ENCODE peak calls at places on chromosomes 1 and 21, in eight cellular contexts. One of them, this sample, is unnamed.

GRCh38 chr1:237386362-237387143 is 344.6 kb downstream of the RYR2 start:
- DNase-seq in transverse colon: no peak
- DNase-seq in heart left ventricle: no peak
- DNase-seq in adrenal gland: no peak
- DNase-seq in lung: no peak
- DNase-seq in RWPE1: peak; percentile 15
- DNase-seq in CD8-positive, alpha-beta T cell: no peak
- DNase-seq in Peyer's patch: no peak
- DNase-seq in this sample: no peak

GRCh38 chr1:201719812-201720521 is 109.0 kb upstream of the IPO9 start:
- DNase-seq in transverse colon: peak; percentile 56
- DNase-seq in heart left ventricle: peak; percentile 88
- DNase-seq in adrenal gland: peak; percentile 50
- DNase-seq in lung: no peak
- DNase-seq in RWPE1: no peak
- DNase-seq in CD8-positive, alpha-beta T cell: no peak
- DNase-seq in Peyer's patch: peak; percentile 71
- DNase-seq in this sample: peak; percentile 43

GRCh38 chr21:44300262-44300959 is 558 bp downstream of the PFKL start:
- DNase-seq in transverse colon: peak; percentile 87
- DNase-seq in heart left ventricle: peak; percentile 84
- DNase-seq in adrenal gland: peak; percentile 77
- DNase-seq in lung: peak; percentile 74
- DNase-seq in RWPE1: peak; percentile 67
- DNase-seq in CD8-positive, alpha-beta T cell: peak; percentile 46
- DNase-seq in Peyer's patch: peak; percentile 90
- DNase-seq in this sample: peak; percentile 40

GRCh38 chr1:33382651-33383415 is 48.1 kb downstream of the PHC2 start:
- DNase-seq in transverse colon: no peak
- DNase-seq in heart left ventricle: peak; percentile 56
- DNase-seq in adrenal gland: no peak
- DNase-seq in lung: no peak
- DNase-seq in RWPE1: no peak
- DNase-seq in CD8-positive, alpha-beta T cell: no peak
- DNase-seq in Peyer's patch: no peak
- DNase-seq in this sample: no peak

GRCh38 chr1:30684881-30685795 is 38.2 kb downstream of the MATN1 start:
- DNase-seq in transverse colon: peak; percentile 78
- DNase-seq in heart left ventricle: peak; percentile 59
- DNase-seq in adrenal gland: peak; percentile 23
- DNase-seq in lung: peak; percentile 91
- DNase-seq in RWPE1: peak; percentile 48
- DNase-seq in CD8-positive, alpha-beta T cell: peak; percentile 29
- DNase-seq in Peyer's patch: peak; percentile 91
- DNase-seq in this sample: no peak

GRCh38 chr1:223763881-223764280 is 51.5 kb downstream of the CAPN2 start:
- DNase-seq in transverse colon: no peak
- DNase-seq in heart left ventricle: no peak
- DNase-seq in adrenal gland: no peak
- DNase-seq in lung: no peak
- DNase-seq in RWPE1: no peak
- DNase-seq in CD8-positive, alpha-beta T cell: no peak
- DNase-seq in Peyer's patch: peak; percentile 22
- DNase-seq in this sample: no peak

GRCh38 chr1:219352961-219353651 is 179.4 kb downstream of the LYPLAL1 start:
- DNase-seq in transverse colon: no peak
- DNase-seq in heart left ventricle: no peak
- DNase-seq in adrenal gland: no peak
- DNase-seq in lung: no peak
- DNase-seq in RWPE1: no peak
- DNase-seq in CD8-positive, alpha-beta T cell: no peak
- DNase-seq in Peyer's patch: no peak
- DNase-seq in this sample: no peak

GRCh38 chr1:4977701-4978100 is 323.3 kb downstream of the AJAP1 start:
- DNase-seq in transverse colon: no peak
- DNase-seq in heart left ventricle: no peak
- DNase-seq in adrenal gland: peak; percentile 57
- DNase-seq in lung: no peak
- DNase-seq in RWPE1: no peak
- DNase-seq in CD8-positive, alpha-beta T cell: no peak
- DNase-seq in Peyer's patch: no peak
- DNase-seq in this sample: no peak

GRCh38 chr1:100075773-100076172 is 57.0 kb downstream of the SASS6 start:
- DNase-seq in transverse colon: no peak
- DNase-seq in heart left ventricle: no peak
- DNase-seq in adrenal gland: no peak
- DNase-seq in lung: no peak
- DNase-seq in RWPE1: no peak
- DNase-seq in CD8-positive, alpha-beta T cell: no peak
- DNase-seq in Peyer's patch: no peak
- DNase-seq in this sample: no peak

GRCh38 chr1:33880298-33880697 is 16.4 kb downstream of the HMGB4 start:
- DNase-seq in transverse colon: no peak
- DNase-seq in heart left ventricle: no peak
- DNase-seq in adrenal gland: no peak
- DNase-seq in lung: no peak
- DNase-seq in RWPE1: no peak
- DNase-seq in CD8-positive, alpha-beta T cell: no peak
- DNase-seq in Peyer's patch: no peak
- DNase-seq in this sample: no peak

GRCh38 chr1:26790551-26790953 is 2.8 kb downstream of the PIGV start:
- DNase-seq in transverse colon: no peak
- DNase-seq in heart left ventricle: no peak
- DNase-seq in adrenal gland: no peak
- DNase-seq in lung: no peak
- DNase-seq in RWPE1: no peak
- DNase-seq in CD8-positive, alpha-beta T cell: no peak
- DNase-seq in Peyer's patch: no peak
- DNase-seq in this sample: no peak

GRCh38 chr21:35044770-35045538 is 4.1 kb downstream of the RUNX1 start:
- DNase-seq in transverse colon: no peak
- DNase-seq in heart left ventricle: no peak
- DNase-seq in adrenal gland: no peak
- DNase-seq in lung: no peak
- DNase-seq in RWPE1: no peak
- DNase-seq in CD8-positive, alpha-beta T cell: no peak
- DNase-seq in Peyer's patch: no peak
- DNase-seq in this sample: no peak
- H3K27ac ChIP-seq in transverse colon: no peak overlapping the region
- H3K27ac ChIP-seq in heart left ventricle: peak overlapping the region; percentile 92
- H3K27ac ChIP-seq in adrenal gland: no peak overlapping the region
- H3K27ac ChIP-seq in lung: no peak overlapping the region
- H3K27ac ChIP-seq in RWPE1: no peak overlapping the region
- H3K27ac ChIP-seq in CD8-positive, alpha-beta T cell: peak overlapping the region; percentile 76
- H3K27ac ChIP-seq in Peyer's patch: no peak overlapping the region
- H3K27ac ChIP-seq in this sample: no peak overlapping the region

GRCh38 chr1:111198836-111199235 is 1.6 kb downstream of the DENND2D start:
- DNase-seq in transverse colon: no peak
- DNase-seq in heart left ventricle: no peak
- DNase-seq in adrenal gland: no peak
- DNase-seq in lung: no peak
- DNase-seq in RWPE1: no peak
- DNase-seq in CD8-positive, alpha-beta T cell: no peak
- DNase-seq in Peyer's patch: no peak
- DNase-seq in this sample: no peak
- H3K27ac ChIP-seq in transverse colon: peak overlapping the region; percentile 86
- H3K27ac ChIP-seq in heart left ventricle: peak overlapping the region; percentile 95
- H3K27ac ChIP-seq in adrenal gland: no peak overlapping the region
- H3K27ac ChIP-seq in lung: peak overlapping the region; percentile 49
- H3K27ac ChIP-seq in RWPE1: no peak overlapping the region
- H3K27ac ChIP-seq in CD8-positive, alpha-beta T cell: peak overlapping the region; percentile 55
- H3K27ac ChIP-seq in Peyer's patch: peak overlapping the region; percentile 97
- H3K27ac ChIP-seq in this sample: no peak overlapping the region

GRCh38 chr1:117058810-117059209 is 1.3 kb upstream of the TTF2 start:
- DNase-seq in transverse colon: no peak
- DNase-seq in heart left ventricle: no peak
- DNase-seq in adrenal gland: no peak
- DNase-seq in lung: no peak
- DNase-seq in RWPE1: no peak
- DNase-seq in CD8-positive, alpha-beta T cell: no peak
- DNase-seq in Peyer's patch: no peak
- DNase-seq in this sample: no peak
- H3K27ac ChIP-seq in transverse colon: peak overlapping the region; percentile 90
- H3K27ac ChIP-seq in heart left ventricle: peak overlapping the region; percentile 70
- H3K27ac ChIP-seq in adrenal gland: no peak overlapping the region
- H3K27ac ChIP-seq in lung: no peak overlapping the region
- H3K27ac ChIP-seq in RWPE1: peak overlapping the region; percentile 94
- H3K27ac ChIP-seq in CD8-positive, alpha-beta T cell: peak overlapping the region; percentile 92
- H3K27ac ChIP-seq in Peyer's patch: peak overlapping the region; percentile 86
- H3K27ac ChIP-seq in this sample: no peak overlapping the region

DNA sequence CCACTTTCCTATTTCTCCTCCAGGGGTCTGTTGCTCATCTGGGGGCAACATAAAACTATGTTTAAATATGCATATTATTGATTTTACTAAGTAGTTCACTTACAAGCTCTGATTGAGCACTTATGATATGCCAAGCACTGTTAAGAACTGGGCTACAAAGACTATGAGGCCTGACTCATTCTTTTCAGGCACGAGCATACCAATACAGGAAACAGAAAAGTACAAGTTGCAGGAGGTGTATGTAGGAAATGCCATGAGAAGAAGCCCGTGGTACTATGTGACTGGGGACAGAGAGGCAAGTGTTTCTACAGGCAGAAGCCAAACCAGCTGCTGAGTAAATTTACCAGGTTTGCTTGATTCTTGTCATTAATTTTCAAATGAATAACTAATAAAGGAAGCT is 120.4 kb upstream of the PTGFR start:
- DNase-seq in transverse colon: no peak
- DNase-seq in heart left ventricle: no peak
- DNase-seq in adrenal gland: no peak
- DNase-seq in lung: no peak
- DNase-seq in RWPE1: peak; percentile 5
- DNase-seq in CD8-positive, alpha-beta T cell: no peak
- DNase-seq in Peyer's patch: no peak
- DNase-seq in this sample: no peak
- H3K27ac ChIP-seq in transverse colon: no peak overlapping the region
- H3K27ac ChIP-seq in heart left ventricle: no peak overlapping the region
- H3K27ac ChIP-seq in adrenal gland: no peak overlapping the region
- H3K27ac ChIP-seq in lung: no peak overlapping the region
- H3K27ac ChIP-seq in RWPE1: no peak overlapping the region
- H3K27ac ChIP-seq in CD8-positive, alpha-beta T cell: no peak overlapping the region
- H3K27ac ChIP-seq in Peyer's patch: no peak overlapping the region
- H3K27ac ChIP-seq in this sample: no peak overlapping the region

GRCh38 chr1:155171836-155172731 is 1.0 kb downstream of the KRTCAP2 start:
- DNase-seq in transverse colon: no peak
- DNase-seq in heart left ventricle: no peak
- DNase-seq in adrenal gland: no peak
- DNase-seq in lung: no peak
- DNase-seq in RWPE1: no peak
- DNase-seq in CD8-positive, alpha-beta T cell: no peak
- DNase-seq in Peyer's patch: peak; percentile 28
- DNase-seq in this sample: no peak
- H3K27ac ChIP-seq in transverse colon: peak overlapping the region; percentile 92
- H3K27ac ChIP-seq in heart left ventricle: peak overlapping the region; percentile 93
- H3K27ac ChIP-seq in adrenal gland: peak overlapping the region; percentile 81
- H3K27ac ChIP-seq in lung: peak overlapping the region; percentile 90
- H3K27ac ChIP-seq in RWPE1: peak overlapping the region; percentile 87
- H3K27ac ChIP-seq in CD8-positive, alpha-beta T cell: peak overlapping the region; percentile 73
- H3K27ac ChIP-seq in Peyer's patch: peak overlapping the region; percentile 91
- H3K27ac ChIP-seq in this sample: peak overlapping the region; percentile 96

GRCh38 chr1:210440081-210440480 is 111.4 kb downstream of the HHAT start:
- DNase-seq in transverse colon: no peak
- DNase-seq in heart left ventricle: no peak
- DNase-seq in adrenal gland: no peak
- DNase-seq in lung: no peak
- DNase-seq in RWPE1: no peak
- DNase-seq in CD8-positive, alpha-beta T cell: no peak
- DNase-seq in Peyer's patch: no peak
- DNase-seq in this sample: no peak
- H3K27ac ChIP-seq in transverse colon: no peak overlapping the region
- H3K27ac ChIP-seq in heart left ventricle: no peak overlapping the region
- H3K27ac ChIP-seq in adrenal gland: no peak overlapping the region
- H3K27ac ChIP-seq in lung: no peak overlapping the region
- H3K27ac ChIP-seq in RWPE1: no peak overlapping the region
- H3K27ac ChIP-seq in CD8-positive, alpha-beta T cell: no peak overlapping the region
- H3K27ac ChIP-seq in Peyer's patch: no peak overlapping the region
- H3K27ac ChIP-seq in this sample: no peak overlapping the region

GRCh38 chr21:32994305-32994704 is 31.4 kb upstream of the OLIG2 start:
- DNase-seq in transverse colon: no peak
- DNase-seq in heart left ventricle: no peak
- DNase-seq in adrenal gland: no peak
- DNase-seq in lung: no peak
- DNase-seq in RWPE1: peak; percentile 11
- DNase-seq in CD8-positive, alpha-beta T cell: no peak
- DNase-seq in Peyer's patch: no peak
- DNase-seq in this sample: no peak
- H3K27ac ChIP-seq in transverse colon: no peak overlapping the region
- H3K27ac ChIP-seq in heart left ventricle: no peak overlapping the region
- H3K27ac ChIP-seq in adrenal gland: no peak overlapping the region
- H3K27ac ChIP-seq in lung: no peak overlapping the region
- H3K27ac ChIP-seq in RWPE1: no peak overlapping the region
- H3K27ac ChIP-seq in CD8-positive, alpha-beta T cell: no peak overlapping the region
- H3K27ac ChIP-seq in Peyer's patch: no peak overlapping the region
- H3K27ac ChIP-seq in this sample: no peak overlapping the region

GRCh38 chr1:18938707-18939070 is 17.8 kb downstream of the IFFO2 start:
- DNase-seq in transverse colon: no peak
- DNase-seq in heart left ventricle: no peak
- DNase-seq in adrenal gland: no peak
- DNase-seq in lung: no peak
- DNase-seq in RWPE1: no peak
- DNase-seq in CD8-positive, alpha-beta T cell: no peak
- DNase-seq in Peyer's patch: no peak
- DNase-seq in this sample: peak; percentile 51

GRCh38 chr1:18940303-18941020 is 16.0 kb downstream of the IFFO2 start:
- DNase-seq in transverse colon: no peak
- DNase-seq in heart left ventricle: no peak
- DNase-seq in adrenal gland: no peak
- DNase-seq in lung: no peak
- DNase-seq in RWPE1: no peak
- DNase-seq in CD8-positive, alpha-beta T cell: no peak
- DNase-seq in Peyer's patch: no peak
- DNase-seq in this sample: no peak

GRCh38 chr1:18938008-18938706 is 18.3 kb downstream of the IFFO2 start:
- DNase-seq in transverse colon: no peak
- DNase-seq in heart left ventricle: no peak
- DNase-seq in adrenal gland: peak; percentile 79
- DNase-seq in lung: no peak
- DNase-seq in RWPE1: no peak
- DNase-seq in CD8-positive, alpha-beta T cell: no peak
- DNase-seq in Peyer's patch: no peak
- DNase-seq in this sample: no peak

GRCh38 chr1:18941221-18942141 is 15.0 kb downstream of the IFFO2 start:
- DNase-seq in transverse colon: no peak
- DNase-seq in heart left ventricle: no peak
- DNase-seq in adrenal gland: peak; percentile 77
- DNase-seq in lung: no peak
- DNase-seq in RWPE1: no peak
- DNase-seq in CD8-positive, alpha-beta T cell: peak; percentile 1
- DNase-seq in Peyer's patch: no peak
- DNase-seq in this sample: peak; percentile 80

GRCh38 chr1:18939398-18940302 is 16.8 kb downstream of the IFFO2 start:
- DNase-seq in transverse colon: no peak
- DNase-seq in heart left ventricle: no peak
- DNase-seq in adrenal gland: no peak
- DNase-seq in lung: no peak
- DNase-seq in RWPE1: peak; percentile 75
- DNase-seq in CD8-positive, alpha-beta T cell: no peak
- DNase-seq in Peyer's patch: no peak
- DNase-seq in this sample: no peak
- H3K27ac ChIP-seq in transverse colon: peak overlapping the region; percentile 6
- H3K27ac ChIP-seq in heart left ventricle: no peak overlapping the region
- H3K27ac ChIP-seq in adrenal gland: peak overlapping the region; percentile 63
- H3K27ac ChIP-seq in lung: no peak overlapping the region
- H3K27ac ChIP-seq in RWPE1: peak overlapping the region; percentile 95
- H3K27ac ChIP-seq in CD8-positive, alpha-beta T cell: no peak overlapping the region
- H3K27ac ChIP-seq in Peyer's patch: no peak overlapping the region
- H3K27ac ChIP-seq in this sample: peak overlapping the region; percentile 99

This sample was measured in substantia nigra.